ENCODE peak calls at places on chromosome 20, in six cellular contexts. W, F, P, Z, S and V are unnamed samples.

GRCh38 chr20:53408728-53409157 is 184.9 kb downstream of the ZNF217 start:
- DNase-seq in W (no peak), F (peak; percentile 3), P (no peak), Z (no peak), S (no peak), V (peak; percentile 3)

GRCh38 chr20:63074631-63075030 is 67.9 kb upstream of the BHLHE23 start:
- DNase-seq in W (no peak), F (no peak), P (no peak), Z (no peak), S (no peak), V (no peak)

GRCh38 chr20:46897471-46897870 is 2.8 kb downstream of the EYA2 start:
- DNase-seq in W (no peak), F (no peak), P (no peak), Z (no peak), S (no peak), V (no peak)

GRCh38 chr20:47318596-47319516 is 37.6 kb downstream of the ZMYND8 start:
- DNase-seq in W (peak; percentile 75), F (peak; percentile 69), P (peak; percentile 46), Z (peak; percentile 84), S (peak; percentile 42), V (peak; percentile 72)

GRCh38 chr20:59584278-59584925 is 19.9 kb upstream of the PHACTR3 start:
- DNase-seq in W (no peak), F (no peak), P (no peak), Z (no peak), S (no peak), V (no peak)

GRCh38 chr20:841568-842546 is 8.3 kb downstream of the FAM110A start:
- DNase-seq in W (no peak), F (no peak), P (no peak), Z (peak; percentile 74), S (no peak), V (no peak)

GRCh38 chr20:48919336-48919881 is 2.1 kb upstream of the ARFGEF2 start:
- DNase-seq in W (no peak), F (no peak), P (no peak), Z (no peak), S (no peak), V (no peak)

GRCh38 chr20:56440346-56441007 is 27.9 kb upstream of the RTF2 start:
- DNase-seq in W (peak; percentile 40), F (no peak), P (no peak), Z (no peak), S (no peak), V (no peak)

GRCh38 chr20:38893485-38894090 is 32.6 kb upstream of the FAM83D start:
- DNase-seq in W (peak; percentile 8), F (peak; percentile 18), P (peak; percentile 81), Z (peak; percentile 77), S (peak; percentile 22), V (no peak)

GRCh38 chr20:37693203-37693602 is 627 bp upstream of the CTNNBL1 start:
- DNase-seq in W (no peak), F (no peak), P (no peak), Z (no peak), S (no peak), V (no peak)

GRCh38 chr20:57770852-57771746 is 61.3 kb upstream of the PMEPA1 start:
- DNase-seq in W (no peak), F (no peak), P (no peak), Z (no peak), S (no peak), V (no peak)

GRCh38 chr20:36826556-36827244 is 49.2 kb upstream of the TLDC2 start:
- DNase-seq in W (no peak), F (no peak), P (no peak), Z (no peak), S (no peak), V (no peak)

GRCh38 chr20:40960101-40960500 is 68.5 kb upstream of the TOP1 start:
- DNase-seq in W (no peak), F (no peak), P (no peak), Z (no peak), S (no peak), V (no peak)

GRCh38 chr20:50095476-50096078 is 17.4 kb downstream of the UBE2V1 start:
- DNase-seq in W (no peak), F (no peak), P (no peak), Z (no peak), S (no peak), V (no peak)

GRCh38 chr20:43040427-43040826 is 149.3 kb downstream of the PTPRT start:
- DNase-seq in W (no peak), F (no peak), P (peak; percentile 18), Z (peak; percentile 89), S (no peak), V (no peak)

GRCh38 chr20:64131406-64131805 is 24.0 kb upstream of the NPBWR2 start:
- DNase-seq in W (no peak), F (no peak), P (no peak), Z (no peak), S (peak; percentile 36), V (no peak)

GRCh38 chr20:18692453-18692852 is 104.6 kb downstream of the DTD1 start:
- DNase-seq in W (no peak), F (peak; percentile 3), P (no peak), Z (no peak), S (no peak), V (no peak)